ENCODE peak calls at places on chromosomes 5 and 9, in four cellular contexts. U is mammary epithelial cell, W is cardiac fibroblast, Z is brain microvascular endothelial cell. J is an unnamed sample.

GRCh38 chr5:67547682-67548081 is 351.1 kb upstream of the CD180 start:
- DNase-seq in U (no peak), W (no peak), Z (no peak), J (no peak)

GRCh38 chr5:87069974-87070608 is 197.6 kb upstream of the RASA1 start:
- DNase-seq in U (peak; percentile 80), W (peak; percentile 86), Z (peak; percentile 64), J (peak; percentile 84)

GRCh38 chr5:18699681-18700080 is 1065.4 kb downstream of the TAF11L14 start:
- DNase-seq in U (no peak), W (no peak), Z (no peak), J (no peak)

GRCh38 chr5:96807099-96807654 is 568 bp downstream of the ERAP1 start:
- DNase-seq in U (peak; percentile 67), W (peak; percentile 58), Z (peak; percentile 35), J (peak; percentile 62)

GRCh38 chr9:21560281-21560745 is 78.2 kb upstream of the IFNE start:
- DNase-seq in U (no peak), W (no peak), Z (no peak), J (no peak)

GRCh38 chr5:133246053-133246370 is 194.2 kb downstream of the HSPA4 start:
- DNase-seq in U (no peak), W (no peak), Z (no peak), J (no peak)

GRCh38 chr5:151820903-151821302 is 49.1 kb downstream of the G3BP1 start:
- DNase-seq in U (no peak), W (no peak), Z (no peak), J (no peak)

GRCh38 chr5:43985411-43985810 is 382.4 kb downstream of the NNT start:
- DNase-seq in U (no peak), W (no peak), Z (no peak), J (no peak)

GRCh38 chr5:177412603-177413233 is 3.4 kb upstream of the F12 start:
- DNase-seq in U (no peak), W (no peak), Z (no peak), J (no peak)

GRCh38 chr9:89397471-89397870 is 79.2 kb downstream of the SECISBP2 start:
- DNase-seq in U (no peak), W (no peak), Z (no peak), J (no peak)

GRCh38 chr5:63555874-63556273 is 406.4 kb downstream of the HTR1A start:
- DNase-seq in U (peak; percentile 17), W (peak; percentile 1), Z (no peak), J (no peak)

GRCh38 chr9:90502134-90502533 is 140.5 kb downstream of the DIRAS2 start:
- DNase-seq in U (no peak), W (no peak), Z (no peak), J (no peak)

GRCh38 chr5:139795074-139796001 is at the start of gene PSD2:
- DNase-seq in U (peak; percentile 13), W (no peak), Z (no peak), J (no peak)

GRCh38 chr5:165370772-165371171 is 1865.4 kb downstream of the MAT2B start:
- DNase-seq in U (peak; percentile 16), W (no peak), Z (no peak), J (no peak)

GRCh38 chr9:114894206-114894605 is 36.2 kb downstream of the TNFSF8 start:
- DNase-seq in U (no peak), W (peak; percentile 58), Z (no peak), J (peak; percentile 33)

GRCh38 chr9:123043081-123043939 is 9.8 kb downstream of the GPR21 start:
- DNase-seq in U (no peak), W (no peak), Z (no peak), J (no peak)

GRCh38 chr9:69460002-69460401 is 135.0 kb downstream of the ENTREP1 start:
- DNase-seq in U (no peak), W (no peak), Z (no peak), J (no peak)

GRCh38 chr9:92535940-92536850 is at the start of gene ECM2:
- DNase-seq in U (no peak), W (peak; percentile 83), Z (peak; percentile 11), J (peak; percentile 74)

GRCh38 chr5:3282841-3283240 is 312.8 kb upstream of the IRX1 start:
- DNase-seq in U (no peak), W (no peak), Z (no peak), J (no peak)

DNA sequence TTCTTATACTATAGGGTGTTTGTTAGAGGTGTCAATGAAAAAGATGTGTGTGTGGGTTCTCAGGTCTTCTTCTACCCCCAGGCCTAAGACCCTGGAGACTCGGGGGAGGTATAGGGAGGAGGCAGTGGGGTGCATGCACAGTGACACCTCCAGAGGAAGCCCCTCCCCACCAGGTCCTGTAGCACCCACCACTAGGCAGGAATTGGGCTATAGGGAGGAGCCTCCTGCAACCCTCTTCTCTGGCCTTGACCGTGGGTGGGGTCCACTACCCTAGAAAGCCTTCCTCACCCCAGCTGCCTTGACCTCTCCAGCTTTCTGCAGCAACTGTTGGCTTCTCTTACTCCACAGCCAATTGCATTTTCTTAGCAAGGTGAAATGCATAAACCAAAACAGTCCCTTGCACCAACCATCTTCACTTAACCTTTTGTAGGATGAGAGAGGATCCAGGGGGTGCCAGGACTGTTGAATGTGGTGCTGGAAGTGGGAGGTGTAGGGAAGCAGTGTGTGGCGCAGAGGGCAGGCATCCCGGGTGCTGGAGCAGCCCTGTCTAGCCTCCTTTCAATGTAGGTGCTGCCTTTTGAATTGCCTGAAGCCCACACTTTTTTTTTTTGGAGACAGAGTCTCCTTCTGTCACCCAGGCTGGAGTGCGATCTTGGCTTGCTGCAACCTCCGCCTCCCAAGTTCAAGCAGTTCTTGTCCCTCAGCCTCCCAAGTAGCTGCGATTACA is 128.5 kb downstream of the RGS3 start:
- DNase-seq in U (no peak), W (no peak), Z (no peak), J (no peak)
- TF ChIP-seq CTCF in U (no peak), W (no peak), Z (no peak), J (no peak)

GRCh38 chr5:168356171-168356570 is 64.7 kb downstream of the WWC1 start:
- DNase-seq in U (no peak), W (no peak), Z (no peak), J (no peak)
- H3K4me3 ChIP-seq in U (no peak overlapping the region), W (no peak overlapping the region), Z (no peak overlapping the region), J (no peak overlapping the region)

GRCh38 chr9:6910497-6910896 is 152.7 kb downstream of the KDM4C start:
- DNase-seq in U (no peak), W (no peak), Z (no peak), J (no peak)

GRCh38 chr9:6911901-6912650 is 154.3 kb downstream of the KDM4C start:
- DNase-seq in U (no peak), W (no peak), Z (no peak), J (no peak)

GRCh38 chr9:6907772-6908381 is 150.1 kb downstream of the KDM4C start:
- DNase-seq in U (no peak), W (peak; percentile 69), Z (peak; percentile 24), J (peak; percentile 70)

GRCh38 chr9:6909186-6909585 is 151.4 kb downstream of the KDM4C start:
- DNase-seq in U (no peak), W (no peak), Z (no peak), J (no peak)

DNA sequence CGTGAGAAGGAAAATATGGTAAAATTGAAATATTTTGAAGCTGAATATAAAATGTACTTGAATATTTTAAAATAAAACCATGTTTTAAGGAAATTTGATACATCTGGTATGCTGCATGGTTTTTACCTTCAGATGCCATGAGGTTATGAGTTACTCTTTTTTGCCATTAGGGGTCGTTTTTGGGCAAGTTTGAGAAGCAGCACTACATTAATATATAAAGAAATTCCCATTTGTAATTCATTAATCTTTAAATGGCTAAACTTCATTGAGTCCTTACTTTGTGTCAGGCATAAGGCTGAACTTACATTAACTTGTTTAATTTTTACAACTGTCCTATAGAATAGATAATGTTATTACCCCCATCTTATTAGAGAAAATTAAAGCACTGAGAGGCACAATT is 152.3 kb downstream of the KDM4C start:
- DNase-seq in U (no peak), W (peak; percentile 56), Z (no peak), J (peak; percentile 48)
- TF ChIP-seq CTCF in U (peak; percentile 45), W (peak; percentile 59), Z (peak; percentile 51), J (peak; percentile 63)

DNA sequence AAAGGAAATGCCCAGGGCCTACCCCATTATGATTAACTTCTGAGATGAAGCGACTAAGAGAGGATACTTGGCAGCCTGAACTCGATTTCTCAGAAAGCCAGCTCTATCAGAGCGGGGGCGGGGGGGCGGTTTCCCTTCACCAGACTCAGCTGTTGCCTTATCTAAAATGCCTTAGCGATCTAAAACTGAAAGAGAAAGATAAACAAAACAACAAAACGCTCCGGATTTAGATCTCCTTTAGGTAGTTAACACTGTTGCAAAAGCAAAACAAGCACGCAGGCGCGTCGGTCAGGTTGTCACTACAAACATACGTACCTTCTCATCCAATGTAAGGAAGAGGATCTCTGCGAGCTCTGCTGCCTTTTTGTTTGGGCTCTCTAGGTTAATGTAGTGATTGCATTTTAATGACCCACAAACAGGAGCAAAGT is 1.1 kb downstream of the EPB41L4A start:
- DNase-seq in U (peak; percentile 46), W (peak; percentile 35), Z (peak; percentile 30), J (peak; percentile 42)
- H3K4me3 ChIP-seq in U (no peak overlapping the region), W (peak overlapping the region; percentile 93), Z (peak overlapping the region; percentile 68), J (peak overlapping the region; percentile 59)

DNA sequence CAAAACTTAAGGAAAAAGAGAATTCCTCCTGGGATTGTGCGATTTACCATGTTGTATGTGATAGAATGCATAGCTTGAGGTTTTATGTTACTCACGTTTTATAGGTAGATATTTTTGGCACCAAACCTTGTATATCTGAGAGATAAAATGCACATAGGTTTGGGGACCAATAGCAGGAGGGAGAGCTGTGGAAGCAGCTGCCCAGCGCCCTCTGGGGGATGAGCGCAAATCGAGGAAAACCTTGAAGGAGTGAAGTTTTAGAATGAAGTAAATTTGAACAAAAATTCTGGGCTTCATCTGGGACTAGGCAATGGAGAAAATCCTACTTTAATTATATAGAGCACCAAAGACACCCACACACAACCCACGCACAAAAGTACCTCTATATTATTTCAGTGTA is 197.0 kb downstream of the ADCY2 start:
- DNase-seq in U (no peak), W (no peak), Z (no peak), J (no peak)
- TF ChIP-seq CTCF in U (no peak), W (no peak), Z (no peak), J (no peak)